ENCODE peak calls at places on chromosomes 11 and 22, in five cellular contexts. P is stimulated activated CD8-positive, alpha-beta memory T cell treated with anti-CD3 and anti-CD28 coated beads, Interleukin-4, amount 100 ng/mL, for 4 hours; E is smooth muscle cell of the brain vasculature; F is GM19239; X is DMS79 treated with DMSO at 0.1 percent for 48 hours. H is an unnamed sample.

GRCh38 chr11:56841210-56841810 is 92.8 kb upstream of the OR9G4 start:
- DNase-seq in F (peak; percentile 4), X (peak; percentile 10), E (peak; percentile 26), P (no peak), H (peak; percentile 53)

GRCh38 chr22:41857160-41857859 is 24.4 kb downstream of the SREBF2 start:
- DNase-seq in F (no peak), E (no peak), X (no peak), P (peak; percentile 64), H (no peak)

GRCh38 chr22:46079861-46080821 is 70.2 kb upstream of the PPARA start:
- DNase-seq in F (no peak), P (no peak), E (no peak), X (no peak), H (no peak)

GRCh38 chr11:120326228-120326627 is 1.1 kb downstream of the TLCD5 start:
- DNase-seq in F (no peak), P (no peak), X (no peak), E (no peak), H (no peak)

GRCh38 chr11:79461144-79461543 is 20.3 kb upstream of the TENM4 start:
- DNase-seq in E (no peak), F (no peak), P (no peak), X (no peak), H (no peak)

GRCh38 chr22:41047741-41048140 is 44.7 kb upstream of the EP300 start:
- DNase-seq in X (no peak), E (no peak), F (no peak), P (no peak), H (no peak)

GRCh38 chr11:69213964-69214363 is 58.2 kb downstream of the SMIM38 start:
- DNase-seq in E (no peak), X (no peak), F (no peak), P (no peak), H (peak; percentile 18)

GRCh38 chr11:499201-500076 is 7.6 kb downstream of the RNH1 start:
- DNase-seq in P (no peak), E (no peak), F (no peak), X (no peak), H (no peak)

GRCh38 chr11:32659672-32660071 is 76.0 kb downstream of the EIF3M start:
- DNase-seq in X (no peak), E (no peak), P (no peak), F (no peak), H (no peak)

GRCh38 chr11:11420512-11420911 is 67.5 kb upstream of the CSNK2A3 start:
- DNase-seq in X (peak; percentile 75), P (no peak), E (no peak), F (no peak), H (no peak)

GRCh38 chr11:116731097-116731761 is 41.6 kb downstream of the BUD13 start:
- DNase-seq in F (no peak), E (peak; percentile 23), X (peak; percentile 34), P (no peak), H (no peak)

GRCh38 chr11:130546438-130546837 is 98.0 kb downstream of the ADAMTS15 start:
- DNase-seq in E (no peak), X (no peak), F (no peak), P (no peak), H (no peak)

GRCh38 chr22:18984564-18984963 is 48.5 kb upstream of the PRODH start:
- DNase-seq in E (no peak), F (no peak), P (no peak), X (no peak), H (no peak)

GRCh38 chr11:111526501-111526900 is 11.9 kb downstream of the HOATZ start:
- DNase-seq in E (no peak), X (no peak), F (no peak), P (no peak), H (no peak)

GRCh38 chr22:48886604-48887393 is 940.9 kb downstream of the BRD1 start:
- DNase-seq in E (no peak), X (peak; percentile 16), F (no peak), P (no peak), H (peak; percentile 38)

GRCh38 chr11:9138612-9139579 is 47.5 kb upstream of the SCUBE2 start:
- DNase-seq in P (no peak), X (peak; percentile 95), F (no peak), E (peak; percentile 90), H (peak; percentile 69)

GRCh38 chr11:46710821-46711269 is 8.2 kb upstream of the F2 start:
- DNase-seq in P (no peak), E (no peak), X (no peak), F (no peak), H (no peak)

GRCh38 chr11:19039409-19039808 is 21.1 kb downstream of the MRGPRX2 start:
- DNase-seq in P (no peak), X (no peak), F (no peak), E (no peak), H (no peak)

GRCh38 chr11:85310479-85310878 is 316.7 kb downstream of the DLG2 start:
- DNase-seq in F (no peak), X (no peak), E (no peak), P (no peak), H (no peak)

GRCh38 chr22:48979482-48979881 is 848.2 kb downstream of the BRD1 start:
- DNase-seq in E (no peak), X (no peak), P (no peak), F (no peak), H (no peak)

GRCh38 chr11:72195921-72196320 is 4.0 kb downstream of the FOLR1 start:
- DNase-seq in X (no peak), E (no peak), F (no peak), P (no peak), H (no peak)

GRCh38 chr11:118435233-118435892 is 929 bp upstream of the KMT2A start:
- DNase-seq in F (no peak), X (peak; percentile 88), P (no peak), E (no peak), H (no peak)

GRCh38 chr11:122069946-122070345 is 46.1 kb downstream of the BLID start:
- DNase-seq in E (peak; percentile 69), P (no peak), X (peak; percentile 67), F (no peak), H (no peak)

GRCh38 chr22:48268293-48268692 is 1505.8 kb downstream of the TBC1D22A start:
- DNase-seq in F (no peak), E (no peak), X (no peak), P (no peak), H (no peak)

GRCh38 chr22:44395116-44396005 is 82.6 kb upstream of the SHISAL1 start:
- DNase-seq in E (no peak), F (no peak), X (peak; percentile 7), P (no peak), H (no peak)

GRCh38 chr11:133955091-133955846 is 1.5 kb downstream of the IGSF9B start:
- DNase-seq in E (no peak), F (no peak), X (peak; percentile 45), P (no peak), H (peak; percentile 76)

GRCh38 chr11:65488273-65489058 is 10.4 kb upstream of the MALAT1 start:
- DNase-seq in X (peak; percentile 66), F (no peak), P (no peak), E (no peak), H (no peak)

H was measured in ureter.